ENCODE peak calls at places on chromosomes 2 and 18, in four cellular contexts. U is stimulated activated CD8-positive, alpha-beta memory T cell treated with anti-CD3 and anti-CD28 coated beads, Interleukin-12 subunit alpha, Interleukin-12 subunit beta, amount 100 ng/mL, for 4 hours; Y is cardiac fibroblast; A is NCI-H345. Q is an unnamed sample.

GRCh38 chr2:20370191-20370590 is 19.5 kb upstream of the PUM2 start:
- DNase-seq in U (no peak), Y (no peak), A (no peak), Q (peak)

GRCh38 chr18:31267823-31268481 is 50.0 kb upstream of the DSG1 start:
- DNase-seq in U (no peak), Y (no peak), A (no peak), Q (no peak)

GRCh38 chr2:205738341-205738968 is 56.2 kb downstream of the NRP2 start:
- DNase-seq in U (no peak), Y (peak), A (no peak), Q (no peak)

GRCh38 chr2:127146071-127146725 is 39.2 kb upstream of the BIN1 start:
- DNase-seq in U (no peak), Y (no peak), A (no peak), Q (no peak)

GRCh38 chr18:9735879-9736278 is 27.8 kb downstream of the RAB31 start:
- DNase-seq in U (no peak), Y (no peak), A (no peak), Q (no peak)

GRCh38 chr2:200125463-200125862 is 170.1 kb downstream of the MAIP1 start:
- DNase-seq in U (no peak), Y (no peak), A (no peak), Q (no peak)

GRCh38 chr18:34492652-34493051 is 217.4 kb upstream of the DTNA start:
- DNase-seq in U (no peak), Y (no peak), A (peak), Q (no peak)

GRCh38 chr2:224038049-224038829 is 847 bp downstream of the SERPINE2 start:
- DNase-seq in U (peak), Y (peak), A (peak), Q (peak)

GRCh38 chr2:230131366-230131765 is 62.6 kb upstream of the SLC16A14 start:
- DNase-seq in U (no peak), Y (no peak), A (no peak), Q (no peak)

GRCh38 chr2:219294356-219295351 is 14.5 kb downstream of the PTPRN start:
- DNase-seq in U (peak), Y (peak), A (peak), Q (peak)